ENCODE peak calls at places on chromosome 13, in four cellular contexts. One of them, this sample, is unnamed.

GRCh38 chr13:27161423-27161822 is 10.2 kb downstream of the USP12 start:
- DNase-seq in K562: no peak
- DNase-seq in GM12878: no peak
- DNase-seq in HepG2: no peak
- DNase-seq in this sample: no peak

GRCh38 chr13:99380921-99381645 is 73.9 kb upstream of the GPR183 start:
- DNase-seq in HepG2: no peak
- DNase-seq in K562: no peak
- DNase-seq in GM12878: peak; percentile 82
- DNase-seq in this sample: no peak

GRCh38 chr13:51241720-51242119 is 19.5 kb downstream of the FAM124A start:
- DNase-seq in GM12878: no peak
- DNase-seq in HepG2: no peak
- DNase-seq in K562: no peak
- DNase-seq in this sample: no peak

GRCh38 chr13:92122454-92122853 is 724.0 kb downstream of the GPC5 start:
- DNase-seq in K562: no peak
- DNase-seq in GM12878: no peak
- DNase-seq in HepG2: no peak
- DNase-seq in this sample: no peak

GRCh38 chr13:25777509-25777908 is 274.3 kb downstream of the SHISA2 start:
- DNase-seq in GM12878: no peak
- DNase-seq in K562: no peak
- DNase-seq in HepG2: no peak
- DNase-seq in this sample: no peak

GRCh38 chr13:110942248-110942981 is 27.5 kb upstream of the ANKRD10 start:
- DNase-seq in K562: no peak
- DNase-seq in HepG2: no peak
- DNase-seq in GM12878: peak; percentile 64
- DNase-seq in this sample: no peak

GRCh38 chr13:110014719-110015118 is 228.3 kb upstream of the IRS2 start:
- DNase-seq in K562: no peak
- DNase-seq in GM12878: no peak
- DNase-seq in HepG2: no peak
- DNase-seq in this sample: peak; percentile 70

GRCh38 chr13:112972867-112973576 is 4.0 kb downstream of the MCF2L start:
- DNase-seq in HepG2: no peak
- DNase-seq in GM12878: no peak
- DNase-seq in K562: no peak
- DNase-seq in this sample: no peak

GRCh38 chr13:114027826-114028225 is 54.0 kb upstream of the C13orf46 start:
- DNase-seq in HepG2: no peak
- DNase-seq in K562: no peak
- DNase-seq in GM12878: no peak
- DNase-seq in this sample: no peak
- TF ChIP-seq CHD4 in HepG2: no peak
- TF ChIP-seq CHD4 in K562: no peak
- TF ChIP-seq CHD4 in GM12878: no peak
- TF ChIP-seq CHD4 in this sample: no peak

GRCh38 chr13:106836186-106836802 is 268.4 kb upstream of the ARGLU1 start:
- DNase-seq in K562: no peak
- DNase-seq in GM12878: no peak
- DNase-seq in HepG2: no peak
- DNase-seq in this sample: no peak

DNA sequence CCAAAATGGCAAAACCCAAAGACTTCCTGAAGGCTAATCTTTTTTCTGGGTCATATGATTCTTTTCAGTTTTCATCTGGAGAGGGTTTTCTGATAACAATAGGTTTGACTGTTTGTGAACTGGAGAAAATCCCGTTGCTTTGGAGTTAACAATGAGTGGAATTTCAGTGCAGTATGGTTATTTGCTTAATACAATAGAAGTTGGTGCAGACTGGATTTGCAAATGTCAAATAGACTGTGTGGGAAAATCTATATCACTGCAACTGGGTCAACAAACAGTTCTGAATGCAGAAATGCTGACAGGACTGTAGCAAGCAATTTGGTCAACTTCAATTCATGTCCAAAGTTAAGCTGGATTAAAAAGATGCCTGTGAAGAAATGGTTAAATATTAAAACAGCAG is 267.5 kb upstream of the ARGLU1 start:
- DNase-seq in HepG2: no peak
- DNase-seq in GM12878: no peak
- DNase-seq in K562: no peak
- DNase-seq in this sample: no peak
- H3K4me2 ChIP-seq in HepG2: no peak overlapping the region
- H3K4me2 ChIP-seq in GM12878: no peak overlapping the region
- H3K4me2 ChIP-seq in K562: no peak overlapping the region
- H3K4me2 ChIP-seq in this sample: no peak overlapping the region

GRCh38 chr13:42820450-42820849 is 39.1 kb downstream of the FAM216B start:
- DNase-seq in HepG2: no peak
- DNase-seq in K562: no peak
- DNase-seq in GM12878: no peak
- DNase-seq in this sample: no peak
- TF ChIP-seq CHD4 in HepG2: no peak
- TF ChIP-seq CHD4 in K562: no peak
- TF ChIP-seq CHD4 in GM12878: no peak
- TF ChIP-seq CHD4 in this sample: no peak

DNA sequence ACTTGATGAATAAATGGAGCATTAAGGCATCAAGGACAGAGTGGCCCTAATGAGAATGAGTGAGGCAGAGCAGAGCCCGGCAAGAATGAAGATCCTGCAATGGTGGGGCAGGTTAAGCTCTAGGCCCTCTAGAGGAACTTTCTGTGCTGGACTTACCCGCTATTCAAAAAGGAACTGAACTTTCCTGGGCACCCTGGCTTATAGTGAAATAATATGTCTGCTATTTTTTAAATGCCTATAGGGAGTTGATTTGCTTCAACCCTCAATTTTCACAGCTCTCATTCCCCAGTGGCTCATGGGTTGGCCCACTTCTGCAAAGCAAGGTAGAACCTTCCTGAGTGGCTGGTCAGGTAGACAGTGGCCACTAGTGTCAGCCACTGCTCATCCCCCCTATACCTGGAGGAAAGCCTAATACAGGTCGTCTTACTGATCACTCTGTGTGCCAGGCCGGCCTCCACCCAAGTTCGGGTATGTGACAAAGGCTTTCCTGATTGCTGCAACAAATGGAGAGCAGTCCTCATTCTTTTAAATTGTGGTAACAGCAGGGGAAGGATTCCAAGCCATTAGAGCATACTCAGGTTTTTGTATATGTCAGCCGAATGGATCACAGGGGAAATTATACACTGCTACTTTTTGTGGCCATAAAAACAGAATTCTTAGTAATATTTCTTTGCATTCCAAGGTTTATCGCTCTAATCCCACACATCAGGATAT is 103.0 kb downstream of the KL start:
- DNase-seq in GM12878: no peak
- DNase-seq in K562: no peak
- DNase-seq in HepG2: no peak
- DNase-seq in this sample: no peak
- H3K4me2 ChIP-seq in GM12878: no peak overlapping the region
- H3K4me2 ChIP-seq in K562: no peak overlapping the region
- H3K4me2 ChIP-seq in HepG2: no peak overlapping the region
- H3K4me2 ChIP-seq in this sample: peak overlapping the region; percentile 71

DNA sequence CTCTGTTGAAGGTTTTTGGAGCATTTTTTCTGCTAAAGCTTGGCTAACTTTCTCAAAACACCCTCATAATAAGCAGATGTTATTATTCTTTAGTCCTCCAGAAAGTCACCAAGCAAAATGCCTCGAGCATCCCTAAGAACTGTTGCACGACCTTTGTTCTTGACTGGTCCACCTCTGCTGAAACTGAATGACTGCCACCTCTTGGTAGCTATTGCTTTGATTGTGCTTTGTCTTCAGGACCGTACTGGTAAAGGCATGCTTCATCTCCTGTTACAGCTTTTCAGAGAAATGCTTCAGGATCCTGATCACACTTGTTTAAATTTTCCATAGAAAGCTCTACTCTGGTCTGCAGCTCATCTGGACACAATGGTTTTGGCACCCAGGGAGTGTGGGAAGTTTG is 254.8 kb downstream of the DCT start:
- DNase-seq in HepG2: peak; percentile 5
- DNase-seq in GM12878: no peak
- DNase-seq in K562: no peak
- DNase-seq in this sample: no peak
- TF ChIP-seq CHD4 in HepG2: no peak
- TF ChIP-seq CHD4 in GM12878: no peak
- TF ChIP-seq CHD4 in K562: no peak
- TF ChIP-seq CHD4 in this sample: no peak

This sample was measured in A549.